ENCODE peak calls at places on chromosome 3, in seven cellular contexts. C is neural progenitor cell, X is H9, Q is EL, L is KBM-7, J is AG10803, Y is T-helper 2 cell. V is an unnamed sample.

GRCh38 chr3:66000506-66000905 is 38.2 kb downstream of the MAGI1 start:
- DNase-seq in C (no peak), X (no peak), Q (no peak), L (no peak), J (no peak), Y (no peak), V (no peak)

GRCh38 chr3:159825216-159825854 is 163.3 kb upstream of the IL12A start:
- DNase-seq in C (no peak), X (no peak), Q (no peak), L (no peak), J (no peak), Y (no peak), V (no peak)

GRCh38 chr3:135083179-135083578 is 288.1 kb downstream of the EPHB1 start:
- DNase-seq in C (no peak), X (no peak), Q (no peak), L (no peak), J (no peak), Y (no peak), V (no peak)

GRCh38 chr3:49747792-49748480 is 24.2 kb upstream of the GMPPB start:
- DNase-seq in C (no peak), X (no peak), Q (peak), L (no peak), J (peak), Y (no peak), V (peak)

GRCh38 chr3:25885544-25885943 is 95.7 kb downstream of the OXSM start:
- DNase-seq in C (no peak), X (no peak), Q (peak), L (no peak), J (no peak), Y (no peak), V (peak)

GRCh38 chr3:155101398-155101797 is 21.3 kb downstream of the MME start:
- DNase-seq in C (no peak), X (no peak), Q (peak), L (no peak), J (peak), Y (no peak), V (peak)

GRCh38 chr3:45329779-45330305 is 58.5 kb upstream of the LARS2 start:
- DNase-seq in C (no peak), X (no peak), Q (no peak), L (no peak), J (no peak), Y (no peak), V (no peak)

GRCh38 chr3:15269091-15269989 is 63.0 kb downstream of the SH3BP5 start:
- DNase-seq in C (no peak), X (peak), Q (peak), L (peak), J (peak), Y (peak), V (peak)

GRCh38 chr3:182478369-182478768 is 314.9 kb upstream of the ATP11B start:
- DNase-seq in C (no peak), X (no peak), Q (no peak), L (no peak), J (no peak), Y (no peak), V (no peak)

GRCh38 chr3:30502742-30503073 is 103.7 kb upstream of the TGFBR2 start:
- DNase-seq in C (no peak), X (no peak), Q (peak), L (no peak), J (peak), Y (no peak), V (peak)

GRCh38 chr3:66035763-66036477 is 2.8 kb downstream of the MAGI1 start:
- DNase-seq in C (peak), X (peak), Q (peak), L (no peak), J (no peak), Y (no peak), V (no peak)

GRCh38 chr3:19559724-19560442 is 374.1 kb downstream of the EFHB start:
- DNase-seq in C (no peak), X (no peak), Q (no peak), L (no peak), J (no peak), Y (no peak), V (no peak)

GRCh38 chr3:109132801-109133473 is 3.6 kb upstream of the C3orf85 start:
- DNase-seq in C (no peak), X (no peak), Q (peak), L (no peak), J (no peak), Y (no peak), V (no peak)

GRCh38 chr3:126914226-126914625 is 68.7 kb upstream of the PLXNA1 start:
- DNase-seq in C (no peak), X (no peak), Q (no peak), L (no peak), J (no peak), Y (no peak), V (no peak)

GRCh38 chr3:67648229-67648628 is 6.2 kb downstream of the SUCLG2 start:
- DNase-seq in C (no peak), X (no peak), Q (peak), L (no peak), J (no peak), Y (no peak), V (no peak)

GRCh38 chr3:172591876-172592771 is 68.9 kb upstream of the TNFSF10 start:
- DNase-seq in C (no peak), X (no peak), Q (no peak), L (peak), J (no peak), Y (peak), V (no peak)